ENCODE peak calls at places on chromosomes 13 and 19, in five cellular contexts. L is NCI-H510A treated with DMSO at 0.1 percent for 48 hours; K is stimulated activated CD4-positive, alpha-beta T cell treated with anti-CD3 and anti-CD28 coated beads, TNF-alpha, amount 100 ng/mL, for 48 hours; T is psoas muscle; V is H9. X is an unnamed sample.

GRCh38 chr13:112012004-112012704 is 54.8 kb upstream of the SOX1 start:
- DNase-seq in V (peak; percentile 39), K (no peak), L (no peak), T (no peak), X (no peak)

GRCh38 chr13:51832471-51833152 is 12.4 kb downstream of the TMEM272 start:
- DNase-seq in L (no peak), K (no peak), T (no peak), V (peak; percentile 46), X (no peak)

GRCh38 chr19:42113641-42114348 is 18.5 kb downstream of the POU2F2 start:
- DNase-seq in T (peak; percentile 67), K (no peak), V (peak; percentile 80), L (peak; percentile 40), X (peak; percentile 67)

GRCh38 chr13:45447050-45447661 is 17.6 kb upstream of the COG3 start:
- DNase-seq in V (no peak), T (no peak), K (no peak), L (no peak), X (no peak)

GRCh38 chr19:2136796-2137195 is 14.6 kb downstream of the AP3D1 start:
- DNase-seq in V (peak; percentile 76), T (peak; percentile 51), K (no peak), L (no peak), X (no peak)

GRCh38 chr13:75512253-75512652 is 25.4 kb downstream of the COMMD6 start:
- DNase-seq in T (no peak), L (no peak), V (no peak), K (no peak), X (no peak)

GRCh38 chr13:45521292-45521691 is 56.6 kb downstream of the COG3 start:
- DNase-seq in L (no peak), K (no peak), V (no peak), T (no peak), X (no peak)

GRCh38 chr13:111341886-111342285 is 21.4 kb downstream of the TEX29 start:
- DNase-seq in T (no peak), L (no peak), K (no peak), V (peak; percentile 11), X (no peak)

GRCh38 chr13:31431722-31432137 is 232.0 kb downstream of the B3GLCT start:
- DNase-seq in V (peak; percentile 54), L (peak; percentile 31), K (peak; percentile 18), T (peak; percentile 62), X (peak; percentile 2)

GRCh38 chr19:17576758-17577532 is 21.5 kb downstream of the COLGALT1 start:
- DNase-seq in V (peak; percentile 100), K (no peak), T (peak; percentile 80), L (no peak), X (no peak)

GRCh38 chr13:97211986-97212385 is 10.1 kb upstream of the MBNL2 start:
- DNase-seq in L (no peak), V (no peak), T (no peak), K (no peak), X (no peak)

GRCh38 chr13:43006893-43007631 is 15.0 kb upstream of the EPSTI1 start:
- DNase-seq in T (no peak), L (no peak), K (no peak), V (no peak), X (no peak)

GRCh38 chr19:31092189-31092753 is 257.0 kb downstream of the TSHZ3 start:
- DNase-seq in T (no peak), K (no peak), V (no peak), L (no peak), X (no peak)

GRCh38 chr13:47175172-47175806 is 278.4 kb upstream of the HTR2A start:
- DNase-seq in L (peak; percentile 2), V (no peak), K (no peak), T (no peak), X (no peak)

GRCh38 chr13:111158136-111158805 is 43.2 kb downstream of the ARHGEF7 start:
- DNase-seq in K (no peak), V (no peak), L (no peak), T (no peak), X (no peak)

GRCh38 chr19:7692417-7693088 is 9.4 kb downstream of the FCER2 start:
- DNase-seq in T (no peak), K (no peak), V (no peak), L (no peak), X (no peak)

GRCh38 chr13:43405457-43405856 is 381.3 kb downstream of the ENOX1 start:
- DNase-seq in L (no peak), T (no peak), V (no peak), K (no peak), X (no peak)

GRCh38 chr13:27393101-27393500 is 31.3 kb upstream of the GTF3A start:
- DNase-seq in V (no peak), L (no peak), K (no peak), T (no peak), X (no peak)

GRCh38 chr13:77853701-77854100 is 64.9 kb downstream of the EDNRB start:
- DNase-seq in L (no peak), K (no peak), T (no peak), V (peak; percentile 59), X (no peak)

GRCh38 chr13:74774252-74774651 is 640.0 kb upstream of the KLF12 start:
- DNase-seq in K (no peak), L (no peak), T (no peak), V (no peak), X (no peak)

GRCh38 chr13:97588993-97589392 is 155.0 kb downstream of the RAP2A start:
- DNase-seq in L (no peak), V (no peak), T (no peak), K (no peak), X (no peak)

GRCh38 chr19:47446534-47447469 is 24.9 kb downstream of the SLC8A2 start:
- DNase-seq in L (no peak), K (no peak), V (peak; percentile 96), T (no peak), X (peak; percentile 34)

GRCh38 chr13:46961719-46962118 is 64.9 kb upstream of the HTR2A start:
- DNase-seq in T (no peak), L (no peak), V (no peak), K (no peak), X (no peak)

GRCh38 chr19:3612901-3613741 is 6.4 kb upstream of the TBXA2R start:
- DNase-seq in K (no peak), V (peak; percentile 88), L (no peak), T (no peak), X (no peak)

GRCh38 chr19:39409886-39410619 is 2.4 kb upstream of the PLEKHG2 start:
- DNase-seq in V (no peak), L (no peak), T (peak; percentile 95), K (no peak), X (peak; percentile 72)

GRCh38 chr19:11692127-11692790 is 46.5 kb downstream of the ZNF823 start:
- DNase-seq in K (no peak), L (no peak), T (no peak), V (no peak), X (no peak)